ENCODE peak calls at places on chromosomes 11 and 22, in four cellular contexts. D is IMR-90, Z is mesendoderm, P is H1. C is an unnamed sample.

GRCh38 chr11:122440783-122441701 is 214.5 kb upstream of the UBASH3B start:
- DNase-seq in D (no peak), Z (peak), P (no peak), C (peak)

GRCh38 chr11:27701262-27702105 is 1.2 kb upstream of the BDNF start:
- DNase-seq in D (peak), Z (no peak), P (no peak), C (no peak)

GRCh38 chr11:10807629-10808552 is 835 bp downstream of the EIF4G2 start:
- DNase-seq in D (peak), Z (peak), P (no peak), C (no peak)

GRCh38 chr11:125588505-125588904 is 4.1 kb upstream of the STT3A start:
- DNase-seq in D (peak), Z (no peak), P (no peak), C (no peak)

GRCh38 chr22:22740560-22741276 is 96.3 kb downstream of the GGTLC2 start:
- DNase-seq in D (no peak), Z (no peak), P (no peak), C (no peak)

GRCh38 chr22:27797793-27798525 is 3.6 kb downstream of the MN1 start:
- DNase-seq in D (no peak), Z (no peak), P (no peak), C (peak)

GRCh38 chr11:34223021-34223813 is 117.8 kb downstream of the NAT10 start:
- DNase-seq in D (peak), Z (peak), P (no peak), C (no peak)

GRCh38 chr11:34250732-34251639 is 106.8 kb downstream of the ABTB2 start:
- DNase-seq in D (peak), Z (peak), P (no peak), C (peak)

GRCh38 chr11:127452533-127452932 is 452.0 kb upstream of the KIRREL3 start:
- DNase-seq in D (no peak), Z (no peak), P (no peak), C (no peak)

GRCh38 chr11:77207618-77208313 is 79.7 kb downstream of the MYO7A start:
- DNase-seq in D (no peak), Z (no peak), P (no peak), C (no peak)

GRCh38 chr22:10780281-10780680 is 4747.7 kb upstream of the OR11H1 start:
- DNase-seq in D (no peak), Z (no peak), P (no peak), C (no peak)

GRCh38 chr11:17012712-17013547 is 1.3 kb downstream of the PLEKHA7 start:
- DNase-seq in D (peak), Z (peak), P (no peak), C (peak)

GRCh38 chr11:69880041-69880802 is 61.0 kb upstream of the FGF3 start:
- DNase-seq in D (no peak), Z (no peak), P (no peak), C (peak)

GRCh38 chr22:46370584-46371373 is 35.3 kb downstream of the TRMU start:
- DNase-seq in D (no peak), Z (peak), P (no peak), C (no peak)

GRCh38 chr11:68077617-68078592 is 39.1 kb downstream of the TCIRG1 start:
- DNase-seq in D (peak), Z (no peak), P (no peak), C (no peak)

GRCh38 chr11:3855808-3856491 is 486 bp downstream of the STIM1 start:
- DNase-seq in D (no peak), Z (peak), P (no peak), C (peak)

GRCh38 chr11:44732564-44732963 is 5.8 kb downstream of the TSPAN18 start:
- DNase-seq in D (no peak), Z (no peak), P (no peak), C (no peak)

GRCh38 chr11:85826096-85826855 is 15.3 kb upstream of the SYTL2 start:
- DNase-seq in D (peak), Z (peak), P (no peak), C (peak)

GRCh38 chr11:103844327-103845215 is 191.9 kb upstream of the DDI1 start:
- DNase-seq in D (no peak), Z (no peak), P (no peak), C (no peak)

GRCh38 chr11:16833026-16833425 is 94.6 kb downstream of the C11orf58 start:
- DNase-seq in D (no peak), Z (peak), P (no peak), C (no peak)

GRCh38 chr11:12599408-12600143 is 74.6 kb upstream of the TEAD1 start:
- DNase-seq in D (no peak), Z (peak), P (peak), C (peak)

GRCh38 chr11:61028135-61028729 is 56.8 kb downstream of the CD6 start:
- DNase-seq in D (no peak), Z (no peak), P (no peak), C (no peak)

GRCh38 chr22:46612904-46613605 is 7.1 kb upstream of the GRAMD4 start:
- DNase-seq in D (no peak), Z (no peak), P (no peak), C (no peak)

GRCh38 chr11:88575876-88576275 is 238.3 kb upstream of the CTSC start:
- DNase-seq in D (no peak), Z (no peak), P (no peak), C (no peak)

GRCh38 chr11:126405374-126405773 is 49.9 kb downstream of the ST3GAL4 start:
- DNase-seq in D (no peak), Z (no peak), P (no peak), C (no peak)

GRCh38 chr11:122743949-122744876 is 88.7 kb downstream of the UBASH3B start:
- DNase-seq in D (no peak), Z (no peak), P (no peak), C (no peak)

GRCh38 chr22:30260276-30260675 is 6.4 kb downstream of the OSM start:
- DNase-seq in D (no peak), Z (no peak), P (no peak), C (no peak)

GRCh38 chr11:2390091-2390870 is 10.3 kb upstream of the TSSC4 start:
- DNase-seq in D (no peak), Z (no peak), P (no peak), C (no peak)

GRCh38 chr11:64848214-64848778 is 3.8 kb upstream of the CDC42BPG start:
- DNase-seq in D (no peak), Z (no peak), P (no peak), C (no peak)

GRCh38 chr11:65777241-65777640 is 3.5 kb downstream of the AP5B1 start:
- DNase-seq in D (no peak), Z (no peak), P (no peak), C (no peak)

GRCh38 chr11:28659716-28660348 is 551.6 kb downstream of the METTL15 start:
- DNase-seq in D (peak), Z (no peak), P (no peak), C (no peak)

GRCh38 chr11:64643258-64643881 is 52.4 kb downstream of the SLC22A12 start:
- DNase-seq in D (no peak), Z (peak), P (no peak), C (peak)

GRCh38 chr11:45756384-45757010 is 48.5 kb upstream of the SLC35C1 start:
- DNase-seq in D (no peak), Z (peak), P (no peak), C (no peak)
- H4K5ac ChIP-seq in D (no peak), Z (no peak), P (no peak), C (no peak)

GRCh38 chr11:66874232-66874631 is 17.4 kb downstream of the LRFN4 start:
- DNase-seq in D (no peak), Z (no peak), P (no peak), C (no peak)
- H4K5ac ChIP-seq in D (no peak), Z (no peak), P (no peak), C (no peak)

GRCh38 chr11:57302489-57302888 is 22.3 kb downstream of the TNKS1BP1 start:
- DNase-seq in D (no peak), Z (no peak), P (no peak), C (no peak)
- H4K5ac ChIP-seq in D (no peak), Z (no peak), P (no peak), C (no peak)

GRCh38 chr11:113732092-113732491 is 26.0 kb upstream of the TMPRSS5 start:
- DNase-seq in D (no peak), Z (no peak), P (no peak), C (no peak)
- H4K5ac ChIP-seq in D (no peak), Z (no peak), P (no peak), C (no peak)

GRCh38 chr22:39569066-39569465 is 1.5 kb upstream of the CACNA1I start:
- DNase-seq in D (no peak), Z (no peak), P (no peak), C (no peak)
- H4K5ac ChIP-seq in D (no peak), Z (no peak), P (no peak), C (no peak)